ENCODE peak calls at places on chromosomes 6 and 20, in four cellular contexts. One of them, this sample, is unnamed.
A peak's percentile ranks its signal among the peaks of the same experiment; 100 is the strongest.

GRCh38 chr20:221258-221830 is 5.7 kb upstream of the DEFB129 start:
- DNase-seq in GM12878: no peak
- DNase-seq in WTC11: no peak
- DNase-seq in K562: no peak
- DNase-seq in this sample: no peak

GRCh38 chr20:38870733-38871559 is 55.3 kb upstream of the FAM83D start:
- DNase-seq in K562: peak; percentile 40
- DNase-seq in WTC11: no peak
- DNase-seq in GM12878: no peak
- DNase-seq in this sample: no peak

GRCh38 chr6:31354788-31355539 is 2.0 kb downstream of the HLA-B start:
- DNase-seq in GM12878: no peak
- DNase-seq in WTC11: no peak
- DNase-seq in K562: no peak
- DNase-seq in this sample: no peak

GRCh38 chr20:63176448-63177133 is 39.3 kb downstream of the YTHDF1 start:
- DNase-seq in WTC11: peak; percentile 41
- DNase-seq in GM12878: no peak
- DNase-seq in K562: no peak
- DNase-seq in this sample: no peak

GRCh38 chr20:38872491-38873049 is 53.6 kb upstream of the FAM83D start:
- DNase-seq in WTC11: no peak
- DNase-seq in GM12878: no peak
- DNase-seq in K562: no peak
- DNase-seq in this sample: no peak

GRCh38 chr20:1330075-1330830 is 1.3 kb upstream of the SDCBP2 start:
- DNase-seq in WTC11: no peak
- DNase-seq in GM12878: peak; percentile 63
- DNase-seq in K562: no peak
- DNase-seq in this sample: no peak

GRCh38 chr6:85459224-85459901 is 9.5 kb downstream of the NT5E start:
- DNase-seq in WTC11: no peak
- DNase-seq in GM12878: no peak
- DNase-seq in K562: no peak
- DNase-seq in this sample: no peak

GRCh38 chr6:39084506-39084905 is 30.5 kb downstream of the SAYSD1 start:
- DNase-seq in K562: no peak
- DNase-seq in GM12878: no peak
- DNase-seq in WTC11: no peak
- DNase-seq in this sample: no peak

GRCh38 chr6:85041376-85041775 is 277.0 kb upstream of the TBX18 start:
- DNase-seq in WTC11: no peak
- DNase-seq in K562: no peak
- DNase-seq in GM12878: peak; percentile 5
- DNase-seq in this sample: no peak

GRCh38 chr6:130843575-130844320 is 16.5 kb downstream of the SMLR1 start:
- DNase-seq in GM12878: peak; percentile 9
- DNase-seq in K562: no peak
- DNase-seq in WTC11: no peak
- DNase-seq in this sample: peak; percentile 74

GRCh38 chr6:57180596-57180995 is 8.5 kb downstream of the BAG2 start:
- DNase-seq in K562: no peak
- DNase-seq in GM12878: no peak
- DNase-seq in WTC11: no peak
- DNase-seq in this sample: no peak

GRCh38 chr6:158231551-158232444 is 63.6 kb downstream of the GTF2H5 start:
- DNase-seq in GM12878: no peak
- DNase-seq in K562: peak; percentile 97
- DNase-seq in WTC11: peak; percentile 71
- DNase-seq in this sample: peak; percentile 74

GRCh38 chr6:125549202-125549884 is 200.1 kb upstream of the HEY2 start:
- DNase-seq in GM12878: no peak
- DNase-seq in WTC11: no peak
- DNase-seq in K562: no peak
- DNase-seq in this sample: no peak

GRCh38 chr6:69072796-69073195 is 437.7 kb downstream of the ADGRB3 start:
- DNase-seq in WTC11: no peak
- DNase-seq in K562: no peak
- DNase-seq in GM12878: no peak
- DNase-seq in this sample: no peak

GRCh38 chr20:38999217-38999616 is 37.1 kb downstream of the DHX35 start:
- DNase-seq in WTC11: no peak
- DNase-seq in GM12878: no peak
- DNase-seq in K562: no peak
- DNase-seq in this sample: no peak

GRCh38 chr6:139764498-139764986 is 390.1 kb upstream of the CITED2 start:
- DNase-seq in K562: peak; percentile 42
- DNase-seq in WTC11: no peak
- DNase-seq in GM12878: peak; percentile 66
- DNase-seq in this sample: peak; percentile 66

GRCh38 chr6:170236131-170236851 is 54.6 kb downstream of the DLL1 start:
- DNase-seq in WTC11: no peak
- DNase-seq in GM12878: no peak
- DNase-seq in K562: no peak
- DNase-seq in this sample: no peak

GRCh38 chr6:138493413-138493812 is 5.9 kb downstream of the NHSL1 start:
- DNase-seq in WTC11: peak; percentile 25
- DNase-seq in GM12878: no peak
- DNase-seq in K562: no peak
- DNase-seq in this sample: no peak

GRCh38 chr20:8578191-8578690 is 446.2 kb downstream of the PLCB1 start:
- DNase-seq in K562: no peak
- DNase-seq in GM12878: no peak
- DNase-seq in WTC11: no peak
- DNase-seq in this sample: no peak

GRCh38 chr20:38290829-38291581 is 13.0 kb upstream of the BPI start:
- DNase-seq in WTC11: peak; percentile 74
- DNase-seq in GM12878: no peak
- DNase-seq in K562: peak; percentile 46
- DNase-seq in this sample: peak; percentile 87

GRCh38 chr6:6131492-6132109 is 124.9 kb upstream of the NRN1 start:
- DNase-seq in WTC11: peak; percentile 36
- DNase-seq in GM12878: no peak
- DNase-seq in K562: peak; percentile 67
- DNase-seq in this sample: peak; percentile 53

GRCh38 chr6:79215233-79215824 is 19.2 kb downstream of the HMGN3 start:
- DNase-seq in K562: no peak
- DNase-seq in WTC11: no peak
- DNase-seq in GM12878: no peak
- DNase-seq in this sample: peak; percentile 9

GRCh38 chr20:46243707-46244628 is 64.3 kb downstream of the CDH22 start:
- DNase-seq in GM12878: no peak
- DNase-seq in WTC11: no peak
- DNase-seq in K562: no peak
- DNase-seq in this sample: no peak

GRCh38 chr6:158751192-158751591 is 68.0 kb downstream of the EZR start:
- DNase-seq in K562: no peak
- DNase-seq in GM12878: no peak
- DNase-seq in WTC11: no peak
- DNase-seq in this sample: no peak

GRCh38 chr20:59299961-59300340 is 460 bp upstream of the EDN3 start:
- DNase-seq in WTC11: no peak
- DNase-seq in GM12878: no peak
- DNase-seq in K562: no peak
- DNase-seq in this sample: no peak

GRCh38 chr20:48308232-48308781 is 519.5 kb downstream of the PREX1 start:
- DNase-seq in K562: no peak
- DNase-seq in WTC11: no peak
- DNase-seq in GM12878: no peak
- DNase-seq in this sample: no peak

GRCh38 chr6:25017932-25018581 is 82.3 kb upstream of the RIPOR2 start:
- DNase-seq in K562: peak; percentile 26
- DNase-seq in WTC11: peak; percentile 80
- DNase-seq in GM12878: no peak
- DNase-seq in this sample: peak; percentile 8

GRCh38 chr20:14334306-14334930 is 3.0 kb downstream of the FLRT3 start:
- DNase-seq in GM12878: no peak
- DNase-seq in K562: no peak
- DNase-seq in WTC11: peak; percentile 20
- DNase-seq in this sample: peak; percentile 48
- TF ChIP-seq TCF7 in GM12878: no peak
- TF ChIP-seq TCF7 in K562: no peak
- TF ChIP-seq TCF7 in WTC11: no peak
- TF ChIP-seq TCF7 in this sample: no peak

GRCh38 chr6:14676084-14676483 is 558.5 kb downstream of the CD83 start:
- DNase-seq in WTC11: no peak
- DNase-seq in K562: no peak
- DNase-seq in GM12878: no peak
- DNase-seq in this sample: no peak
- TF ChIP-seq TCF7 in WTC11: no peak
- TF ChIP-seq TCF7 in K562: no peak
- TF ChIP-seq TCF7 in GM12878: no peak
- TF ChIP-seq TCF7 in this sample: no peak

DNA sequence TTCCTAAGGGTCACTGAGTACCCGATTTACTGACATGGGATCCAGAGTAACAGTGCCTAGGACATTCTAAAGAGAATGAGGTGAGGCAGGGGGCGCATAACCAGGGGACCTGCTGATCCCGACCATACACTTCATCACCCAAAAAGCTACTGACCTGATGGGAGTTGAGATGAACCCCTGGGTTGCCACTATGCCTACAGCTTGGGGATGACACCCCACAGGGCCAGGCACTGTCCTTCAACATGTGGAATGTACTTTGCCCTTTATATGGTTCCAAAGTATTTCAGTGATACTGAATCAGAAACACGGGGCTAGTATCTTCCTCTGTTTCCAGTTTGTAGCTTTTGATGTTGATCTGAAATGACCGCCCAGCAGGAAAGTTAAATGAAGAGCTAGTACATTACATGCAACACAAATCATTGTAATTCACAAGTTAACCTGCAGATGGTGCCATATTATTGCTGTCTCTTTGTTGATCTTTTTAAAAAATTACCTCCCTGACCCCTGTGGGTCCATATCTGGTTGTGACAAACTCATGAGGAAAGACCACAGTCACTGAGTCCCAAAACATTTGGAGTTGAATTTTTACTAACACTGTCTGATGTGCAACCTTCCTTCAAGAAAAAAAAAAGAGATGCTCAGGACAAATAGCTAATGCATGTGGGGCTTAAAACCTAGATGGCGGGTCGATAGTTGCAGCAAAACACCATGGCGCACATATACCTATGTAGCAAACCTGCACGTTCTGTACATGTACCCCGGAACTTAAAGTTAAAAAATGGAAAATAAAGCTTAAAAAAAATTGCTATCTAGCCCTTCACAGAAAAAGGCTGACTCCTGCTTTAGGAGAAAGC is 42.7 kb upstream of the GCNT2 start:
- DNase-seq in WTC11: no peak
- DNase-seq in GM12878: no peak
- DNase-seq in K562: peak; percentile 64
- DNase-seq in this sample: peak; percentile 58
- TF ChIP-seq TCF7 in WTC11: no peak
- TF ChIP-seq TCF7 in GM12878: no peak
- TF ChIP-seq TCF7 in K562: no peak
- TF ChIP-seq TCF7 in this sample: no peak

GRCh38 chr20:12053348-12053747 is 135.7 kb downstream of the BTBD3 start:
- DNase-seq in GM12878: peak; percentile 0
- DNase-seq in K562: no peak
- DNase-seq in WTC11: no peak
- DNase-seq in this sample: peak; percentile 23
- TF ChIP-seq TCF7 in GM12878: no peak
- TF ChIP-seq TCF7 in K562: no peak
- TF ChIP-seq TCF7 in WTC11: no peak
- TF ChIP-seq TCF7 in this sample: no peak

GRCh38 chr6:83696674-83697073 is 12.2 kb downstream of the SNAP91 start:
- DNase-seq in K562: no peak
- DNase-seq in GM12878: no peak
- DNase-seq in WTC11: no peak
- DNase-seq in this sample: no peak
- TF ChIP-seq TCF7 in K562: no peak
- TF ChIP-seq TCF7 in GM12878: no peak
- TF ChIP-seq TCF7 in WTC11: no peak
- TF ChIP-seq TCF7 in this sample: no peak

DNA sequence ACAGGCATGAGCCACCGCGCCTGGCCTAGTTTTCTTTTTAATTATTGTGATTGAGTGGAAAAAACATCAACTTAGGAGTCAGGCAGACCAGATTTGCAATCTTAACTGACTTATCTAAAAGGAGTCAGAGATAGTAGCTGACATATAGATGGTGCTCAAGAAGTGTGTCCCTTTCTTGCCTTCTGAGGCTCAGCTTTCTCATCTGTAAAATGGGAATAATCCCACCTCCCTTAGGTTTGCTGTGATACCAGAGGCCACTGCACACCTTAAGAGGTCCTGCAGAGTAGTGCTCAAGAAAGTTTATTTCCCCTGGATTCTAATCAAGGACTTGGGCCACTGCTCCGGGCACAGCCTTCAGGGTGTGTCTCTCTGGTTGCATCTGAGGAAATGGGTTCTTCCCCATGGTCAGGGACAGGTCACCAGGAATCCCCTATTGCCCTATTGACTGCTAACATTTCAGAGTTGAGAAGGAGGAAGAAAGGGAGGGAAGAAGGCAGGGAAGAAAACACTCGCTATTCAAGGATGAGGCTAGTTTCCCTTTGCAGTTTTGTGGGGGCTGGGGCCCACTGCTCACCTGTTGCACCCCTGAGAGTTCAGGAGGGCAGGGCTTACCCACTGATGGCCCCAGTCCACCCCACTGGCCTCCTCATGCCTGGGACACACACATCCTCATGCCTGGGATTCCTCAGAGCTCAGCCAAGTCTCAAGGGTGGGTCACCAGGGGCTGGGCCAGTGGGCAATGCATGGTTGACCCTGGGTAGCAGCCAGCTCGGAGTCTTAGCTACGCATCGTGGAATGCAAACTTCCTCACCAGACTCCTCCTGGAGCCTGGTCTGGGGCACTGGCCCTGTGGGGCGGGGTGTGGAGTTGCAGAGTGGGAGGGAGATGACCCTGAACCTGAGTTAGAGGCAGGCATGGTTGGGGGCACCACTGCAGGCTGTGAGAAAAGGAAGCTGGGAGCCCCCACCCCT is 21.2 kb downstream of the C6orf132 start:
- DNase-seq in GM12878: no peak
- DNase-seq in K562: no peak
- DNase-seq in WTC11: no peak
- DNase-seq in this sample: no peak
- TF ChIP-seq TCF7 in GM12878: no peak
- TF ChIP-seq TCF7 in K562: no peak
- TF ChIP-seq TCF7 in WTC11: no peak
- TF ChIP-seq TCF7 in this sample: no peak

DNA sequence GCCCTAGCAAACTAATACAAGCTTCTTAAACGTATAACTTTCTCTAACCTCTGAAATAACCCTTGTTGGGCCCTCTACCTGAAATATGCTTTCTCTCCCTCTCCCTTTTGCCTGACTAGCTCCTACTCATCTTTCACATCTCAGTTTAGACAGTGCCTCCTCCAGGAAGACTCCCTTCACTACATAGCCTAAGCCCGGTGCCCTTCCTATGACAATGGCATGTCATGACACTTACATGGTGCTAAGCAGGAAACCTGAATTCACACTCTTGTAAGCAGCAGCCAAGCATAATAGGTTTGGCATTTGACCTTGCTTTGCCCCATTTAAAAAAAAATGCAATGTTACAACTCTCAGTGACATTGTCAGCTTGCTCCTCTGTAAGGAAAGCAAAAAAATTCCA is 33.1 kb upstream of the FBXL4 start:
- DNase-seq in K562: no peak
- DNase-seq in WTC11: peak; percentile 38
- DNase-seq in GM12878: no peak
- DNase-seq in this sample: no peak
- TF ChIP-seq TCF7 in K562: no peak
- TF ChIP-seq TCF7 in WTC11: no peak
- TF ChIP-seq TCF7 in GM12878: no peak
- TF ChIP-seq TCF7 in this sample: no peak